ENCODE peak calls at places on chromosomes 13 and 19, in six cellular contexts. Y is neuronal stem cell, O is AG09309, U is GM12865, Q is RWPE2, R is AG04450. S is an unnamed sample.

GRCh38 chr19:35042056-35042730 is 672 bp downstream of the HPN start:
- DNase-seq in Y (no peak), O (no peak), U (no peak), Q (no peak), R (no peak), S (no peak)

GRCh38 chr19:49347835-49348234 is 12.6 kb downstream of the CD37 start:
- DNase-seq in Y (no peak), O (peak; percentile 47), U (peak; percentile 61), Q (no peak), R (no peak), S (peak; percentile 44)

GRCh38 chr19:6767081-6767356 is 216 bp downstream of the SH2D3A start:
- DNase-seq in Y (no peak), O (no peak), U (peak; percentile 72), Q (peak; percentile 68), R (no peak), S (no peak)

GRCh38 chr19:4229179-4229931 is at the start of gene EBI3:
- DNase-seq in Y (no peak), O (no peak), U (peak; percentile 96), Q (no peak), R (no peak), S (peak; percentile 7)

GRCh38 chr13:39297664-39298171 is 259.5 kb downstream of the NHLRC3 start:
- DNase-seq in Y (no peak), O (peak; percentile 1), U (no peak), Q (no peak), R (no peak), S (peak; percentile 19)

GRCh38 chr19:4597975-4598671 is 38.6 kb upstream of the SEMA6B start:
- DNase-seq in Y (peak; percentile 77), O (no peak), U (peak; percentile 52), Q (no peak), R (no peak), S (no peak)

GRCh38 chr19:29446331-29446730 is 79.5 kb upstream of the VSTM2B start:
- DNase-seq in Y (no peak), O (no peak), U (no peak), Q (no peak), R (no peak), S (no peak)

GRCh38 chr19:30078381-30078910 is 136.4 kb downstream of the URI1 start:
- DNase-seq in Y (no peak), O (no peak), U (no peak), Q (no peak), R (no peak), S (no peak)

GRCh38 chr13:80504453-80504852 is 163.5 kb upstream of the SPRY2 start:
- DNase-seq in Y (no peak), O (no peak), U (no peak), Q (no peak), R (no peak), S (no peak)

GRCh38 chr19:29075149-29075548 is 137.8 kb downstream of the UQCRFS1 start:
- DNase-seq in Y (no peak), O (no peak), U (no peak), Q (no peak), R (no peak), S (no peak)

GRCh38 chr13:33260168-33261098 is 25.1 kb downstream of the STARD13 start:
- DNase-seq in Y (no peak), O (no peak), U (no peak), Q (no peak), R (no peak), S (no peak)

GRCh38 chr13:113620036-113620435 is 35.5 kb downstream of the TFDP1 start:
- DNase-seq in Y (no peak), O (no peak), U (no peak), Q (peak; percentile 40), R (no peak), S (no peak)

GRCh38 chr19:3556978-3557460 is 367 bp downstream of the MFSD12 start:
- DNase-seq in Y (no peak), O (no peak), U (peak; percentile 55), Q (peak; percentile 77), R (no peak), S (no peak)

GRCh38 chr19:4449022-4449825 is 8.4 kb downstream of the UBXN6 start:
- DNase-seq in Y (no peak), O (no peak), U (no peak), Q (no peak), R (no peak), S (no peak)

GRCh38 chr13:24159362-24159761 is 1.2 kb upstream of the SPATA13 start:
- DNase-seq in Y (no peak), O (no peak), U (no peak), Q (no peak), R (no peak), S (no peak)

GRCh38 chr13:74290324-74290773 is 156.1 kb upstream of the KLF12 start:
- DNase-seq in Y (peak; percentile 54), O (peak; percentile 79), U (peak; percentile 77), Q (peak; percentile 27), R (peak; percentile 48), S (no peak)

GRCh38 chr19:34428549-34429285 is 536 bp downstream of the UBA2 start:
- DNase-seq in Y (peak; percentile 15), O (no peak), U (peak; percentile 42), Q (no peak), R (no peak), S (no peak)

GRCh38 chr13:113489171-113489548 is 1.4 kb downstream of the DCUN1D2 start:
- DNase-seq in Y (peak; percentile 17), O (no peak), U (no peak), Q (no peak), R (no peak), S (no peak)

GRCh38 chr19:5698635-5699422 is 8.7 kb downstream of the RPL36 start:
- DNase-seq in Y (no peak), O (no peak), U (peak; percentile 12), Q (no peak), R (no peak), S (no peak)

GRCh38 chr19:10717054-10717355 is 874 bp upstream of the DNM2 start:
- DNase-seq in Y (no peak), O (no peak), U (no peak), Q (no peak), R (no peak), S (no peak)
- H3K4me3 ChIP-seq in Y (no peak overlapping the region), O (peak overlapping the region; percentile 20), U (peak overlapping the region; percentile 12), Q (no peak overlapping the region), R (peak overlapping the region; percentile 44), S (peak overlapping the region; percentile 41)

GRCh38 chr19:58398545-58398944 is 3.1 kb downstream of the RNF225 start:
- DNase-seq in Y (no peak), O (no peak), U (no peak), Q (peak; percentile 47), R (no peak), S (no peak)

GRCh38 chr19:58400638-58400915 is 5.1 kb downstream of the RNF225 start:
- DNase-seq in Y (no peak), O (no peak), U (no peak), Q (no peak), R (no peak), S (no peak)

GRCh38 chr19:58401825-58402433 is 6.5 kb downstream of the RNF225 start:
- DNase-seq in Y (no peak), O (no peak), U (no peak), Q (no peak), R (no peak), S (no peak)

GRCh38 chr19:58400916-58401824 is 5.7 kb downstream of the RNF225 start:
- DNase-seq in Y (peak; percentile 99), O (peak; percentile 97), U (peak; percentile 100), Q (peak; percentile 99), R (peak; percentile 99), S (peak; percentile 94)

GRCh38 chr19:58399903-58400637 is 4.6 kb downstream of the RNF225 start:
- DNase-seq in Y (no peak), O (no peak), U (no peak), Q (peak; percentile 67), R (no peak), S (no peak)
- H3K4me3 ChIP-seq in Y (peak overlapping the region; percentile 66), O (no peak overlapping the region), U (no peak overlapping the region), Q (peak overlapping the region; percentile 60), R (peak overlapping the region; percentile 74), S (peak overlapping the region; percentile 76)

DNA sequence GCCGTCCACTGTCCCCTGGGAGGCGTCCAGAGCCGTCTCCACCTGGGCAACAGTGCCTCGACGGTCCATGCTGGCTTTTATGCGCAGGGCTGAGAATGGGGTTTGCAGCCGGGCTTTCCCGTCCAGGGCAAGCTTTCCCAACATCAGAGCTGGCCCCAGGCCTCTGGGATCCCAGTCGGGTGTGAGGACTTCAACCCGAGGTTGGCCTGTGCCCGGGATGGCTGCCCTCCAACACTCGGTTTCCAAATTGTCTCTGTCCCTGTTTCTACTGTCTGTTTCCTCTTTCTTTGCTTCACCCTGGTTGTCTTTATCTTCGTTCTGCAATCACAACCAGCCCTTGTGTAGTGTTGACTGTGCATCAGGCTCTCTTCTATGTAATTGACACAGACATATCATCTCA is at the start of gene IFNL4:
- DNase-seq in Y (no peak), O (no peak), U (no peak), Q (no peak), R (no peak), S (no peak)
- H3K4me3 ChIP-seq in Y (peak within 1 kb of the TSS; percentile 9), O (no peak within 1 kb of the TSS), U (no peak within 1 kb of the TSS), Q (no peak within 1 kb of the TSS), R (no peak within 1 kb of the TSS), S (no peak within 1 kb of the TSS)

GRCh38 chr19:38875656-38876345 is 2.3 kb downstream of the RINL start:
- DNase-seq in Y (no peak), O (no peak), U (no peak), Q (no peak), R (no peak), S (no peak)

GRCh38 chr19:38878575-38879399 is 712 bp upstream of the RINL start:
- DNase-seq in Y (no peak), O (no peak), U (no peak), Q (no peak), R (no peak), S (no peak)

GRCh38 chr19:38879400-38879751 is 1.3 kb upstream of the RINL start:
- DNase-seq in Y (no peak), O (no peak), U (no peak), Q (no peak), R (no peak), S (no peak)

GRCh38 chr19:38880076-38880881 is 2.2 kb upstream of the RINL start:
- DNase-seq in Y (no peak), O (no peak), U (no peak), Q (no peak), R (no peak), S (no peak)

DNA sequence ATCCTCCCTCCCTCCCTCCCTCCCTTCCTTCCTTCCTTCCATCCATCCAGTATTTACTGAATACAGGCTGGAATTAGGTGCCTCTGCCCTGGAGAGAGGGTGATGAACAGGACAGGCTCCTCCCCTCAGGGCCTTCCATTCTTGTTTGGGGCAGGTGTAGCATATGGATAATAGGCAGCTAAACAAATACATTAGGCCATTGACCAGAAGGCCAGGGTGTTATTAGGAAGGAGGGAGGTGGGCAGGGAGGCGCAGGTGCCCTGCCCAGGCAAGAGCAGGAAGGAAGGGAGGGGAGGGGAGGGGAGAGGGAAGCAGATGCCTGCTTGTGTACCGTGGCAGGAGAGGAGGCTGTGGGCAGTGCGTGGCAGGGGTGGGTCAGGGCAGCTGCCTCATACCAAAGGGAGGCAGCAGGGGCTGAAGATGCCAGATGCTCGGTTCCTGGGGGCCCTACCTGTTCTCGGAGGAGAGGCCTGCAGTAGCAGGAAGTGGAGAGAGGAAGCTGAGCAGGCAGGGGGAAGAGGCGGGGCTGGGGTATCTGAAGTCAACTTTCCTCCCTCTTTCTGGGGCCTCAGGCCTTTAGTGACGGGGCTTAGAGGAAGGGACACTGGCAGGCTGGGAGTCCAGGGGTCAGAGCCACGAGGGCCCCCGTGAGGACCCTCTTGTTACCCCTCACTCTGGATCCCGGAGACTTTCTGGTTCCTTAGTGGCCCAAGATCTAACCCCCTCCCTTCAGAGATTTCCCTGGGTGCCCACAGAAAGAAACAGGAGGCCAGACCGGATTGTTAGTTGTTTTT is at the start of gene RINL:
- DNase-seq in Y (no peak), O (no peak), U (peak; percentile 85), Q (no peak), R (no peak), S (no peak)
- H3K4me3 ChIP-seq in Y (no peak within 1 kb of the TSS), O (no peak within 1 kb of the TSS), U (peak within 1 kb of the TSS; percentile 78), Q (peak within 1 kb of the TSS; percentile 9), R (no peak within 1 kb of the TSS), S (no peak within 1 kb of the TSS)